ENCODE peak calls at places on chromosomes 13 and 19, in four cellular contexts. P, Q, J and W are unnamed samples.

GRCh38 chr13:80945328-80945727 is 604.4 kb upstream of the SPRY2 start:
- DNase-seq in P (peak; percentile 71), J (no peak), Q (peak; percentile 25), W (no peak)

GRCh38 chr19:45768644-45769053 is 403 bp downstream of the SIX5 start:
- DNase-seq in J (no peak), Q (no peak), P (no peak), W (peak; percentile 66)

GRCh38 chr19:50266896-50267295 is 62.3 kb downstream of the KCNC3 start:
- DNase-seq in P (no peak), J (peak; percentile 47), Q (peak; percentile 84), W (no peak)

GRCh38 chr13:44305845-44306244 is 67.8 kb upstream of the SERP2 start:
- DNase-seq in J (no peak), P (no peak), Q (no peak), W (no peak)

GRCh38 chr19:51064534-51065220 is at the start of gene KLK13:
- DNase-seq in J (peak; percentile 7), Q (peak; percentile 50), P (no peak), W (no peak)

GRCh38 chr13:74246398-74246975 is 112.3 kb upstream of the KLF12 start:
- DNase-seq in J (no peak), Q (no peak), P (no peak), W (no peak)

GRCh38 chr13:36369268-36370107 is 23.3 kb upstream of the SPART start:
- DNase-seq in Q (no peak), J (no peak), P (no peak), W (no peak)

GRCh38 chr13:113646376-113646775 is 11.6 kb downstream of the ATP4B start:
- DNase-seq in Q (no peak), J (no peak), P (no peak), W (no peak)

GRCh38 chr13:66887088-66887487 is 343.0 kb downstream of the PCDH9 start:
- DNase-seq in P (no peak), Q (no peak), J (no peak), W (no peak)

GRCh38 chr13:78183737-78184136 is 265.1 kb upstream of the EDNRB start:
- DNase-seq in P (no peak), J (no peak), Q (no peak), W (no peak)

GRCh38 chr13:51707468-51707867 is 96.5 kb downstream of the DHRS12 start:
- DNase-seq in Q (no peak), J (no peak), P (no peak), W (no peak)

GRCh38 chr13:83780201-83780600 is 102.1 kb downstream of the SLITRK1 start:
- DNase-seq in Q (no peak), J (peak; percentile 0), P (peak; percentile 27), W (peak; percentile 56)

GRCh38 chr19:28546148-28546685 is 666.7 kb downstream of the UQCRFS1 start:
- DNase-seq in Q (no peak), J (no peak), P (no peak), W (no peak)

GRCh38 chr19:44142014-44142523 is 715 bp downstream of the ZNF234 start:
- DNase-seq in Q (no peak), J (no peak), P (peak; percentile 2), W (peak; percentile 12)

GRCh38 chr13:99153219-99153618 is 47.4 kb upstream of the UBAC2 start:
- DNase-seq in J (no peak), Q (no peak), P (no peak), W (no peak)

GRCh38 chr13:100490692-100491091 is 97.9 kb downstream of the GGACT start:
- DNase-seq in Q (no peak), P (no peak), J (peak; percentile 16), W (peak; percentile 25)
- TF ChIP-seq MAX in Q (peak; percentile 41), P (no peak), J (peak; percentile 53), W (no peak)

GRCh38 chr13:40362502-40362901 is 303.9 kb downstream of the FOXO1 start:
- DNase-seq in P (no peak), J (no peak), Q (no peak), W (no peak)
- TF ChIP-seq CTCF in P (no peak), J (no peak), Q (no peak), W (no peak)

GRCh38 chr19:6084821-6085220 is 25.5 kb downstream of the RFX2 start:
- DNase-seq in Q (no peak), J (no peak), P (no peak), W (no peak)

GRCh38 chr19:6090634-6091033 is 19.7 kb downstream of the RFX2 start:
- DNase-seq in Q (no peak), J (no peak), P (no peak), W (no peak)

GRCh38 chr19:6086081-6086858 is 24.0 kb downstream of the RFX2 start:
- DNase-seq in Q (no peak), J (no peak), P (no peak), W (no peak)

GRCh38 chr19:6088677-6089063 is 21.6 kb downstream of the RFX2 start:
- DNase-seq in P (no peak), J (no peak), Q (no peak), W (peak; percentile 39)

GRCh38 chr19:6087074-6087506 is 23.2 kb downstream of the RFX2 start:
- DNase-seq in Q (no peak), J (no peak), P (peak; percentile 75), W (peak; percentile 71)
- TF ChIP-seq POLR2A in Q (no peak), J (no peak), P (no peak), W (no peak)

DNA sequence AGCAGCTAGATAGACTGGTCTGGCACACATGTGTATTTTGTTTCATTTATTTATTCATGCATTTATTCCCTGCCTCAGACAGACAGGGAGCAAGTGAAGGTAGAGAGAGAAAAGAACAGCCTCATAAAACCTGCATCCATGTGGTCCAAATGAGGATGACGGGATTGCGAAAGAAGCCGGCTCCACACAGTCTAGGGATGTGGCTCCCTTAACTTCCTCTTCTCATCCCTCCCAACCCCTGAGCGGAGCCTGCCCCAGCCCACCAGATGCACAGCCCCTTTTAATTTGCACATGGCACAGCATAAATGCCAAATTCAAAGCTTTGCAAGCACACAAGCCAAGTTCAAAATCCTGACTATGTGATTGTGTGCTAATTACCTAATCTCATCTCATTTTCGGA is 156.6 kb downstream of the DCT start:
- DNase-seq in J (no peak), Q (no peak), P (no peak), W (peak; percentile 37)
- TF ChIP-seq MAX in J (no peak), Q (no peak), P (no peak), W (no peak)